ENCODE peak calls at places on chromosomes 1 and 21, in eight cellular contexts. One of them, this sample, is unnamed.

GRCh38 chr1:27499142-27499541 is 9.2 kb upstream of the WASF2 start:
- DNase-seq in AG04450: no peak
- DNase-seq in nephron progenitor cell: no peak
- DNase-seq in Calu3: no peak
- DNase-seq in endothelial cell: no peak
- DNase-seq in right atrium auricular region: no peak
- DNase-seq in heart left ventricle: no peak
- DNase-seq in brain microvascular endothelial cell: no peak
- DNase-seq in this sample: no peak

GRCh38 chr21:42390696-42391095 is 5.2 kb downstream of the TMPRSS3 start:
- DNase-seq in AG04450: no peak
- DNase-seq in nephron progenitor cell: no peak
- DNase-seq in Calu3: no peak
- DNase-seq in endothelial cell: no peak
- DNase-seq in right atrium auricular region: no peak
- DNase-seq in heart left ventricle: no peak
- DNase-seq in brain microvascular endothelial cell: no peak
- DNase-seq in this sample: no peak

GRCh38 chr1:96473791-96474452 is 247.7 kb upstream of the PTBP2 start:
- DNase-seq in AG04450: no peak
- DNase-seq in nephron progenitor cell: no peak
- DNase-seq in Calu3: no peak
- DNase-seq in endothelial cell: no peak
- DNase-seq in right atrium auricular region: no peak
- DNase-seq in heart left ventricle: no peak
- DNase-seq in brain microvascular endothelial cell: peak; percentile 47
- DNase-seq in this sample: no peak

GRCh38 chr1:76587213-76587612 is 280.1 kb upstream of the ST6GALNAC5 start:
- DNase-seq in AG04450: no peak
- DNase-seq in nephron progenitor cell: no peak
- DNase-seq in Calu3: no peak
- DNase-seq in endothelial cell: no peak
- DNase-seq in right atrium auricular region: no peak
- DNase-seq in heart left ventricle: no peak
- DNase-seq in brain microvascular endothelial cell: no peak
- DNase-seq in this sample: no peak

GRCh38 chr1:156060937-156061636 is at the start of gene RAB25:
- DNase-seq in AG04450: no peak
- DNase-seq in nephron progenitor cell: no peak
- DNase-seq in Calu3: peak; percentile 95
- DNase-seq in endothelial cell: no peak
- DNase-seq in right atrium auricular region: no peak
- DNase-seq in heart left ventricle: no peak
- DNase-seq in brain microvascular endothelial cell: no peak
- DNase-seq in this sample: no peak

GRCh38 chr1:73722055-73722454 is 475.9 kb downstream of the LRRIQ3 start:
- DNase-seq in AG04450: no peak
- DNase-seq in nephron progenitor cell: no peak
- DNase-seq in Calu3: no peak
- DNase-seq in endothelial cell: no peak
- DNase-seq in right atrium auricular region: no peak
- DNase-seq in heart left ventricle: no peak
- DNase-seq in brain microvascular endothelial cell: no peak
- DNase-seq in this sample: no peak

GRCh38 chr1:229694053-229694693 is 68.1 kb downstream of the URB2 start:
- DNase-seq in AG04450: peak; percentile 41
- DNase-seq in nephron progenitor cell: peak; percentile 35
- DNase-seq in Calu3: no peak
- DNase-seq in endothelial cell: peak; percentile 22
- DNase-seq in right atrium auricular region: peak; percentile 82
- DNase-seq in heart left ventricle: peak; percentile 92
- DNase-seq in brain microvascular endothelial cell: peak; percentile 69
- DNase-seq in this sample: peak; percentile 70

GRCh38 chr1:52472384-52472783 is 68.0 kb downstream of the PRPF38A start:
- DNase-seq in AG04450: no peak
- DNase-seq in nephron progenitor cell: no peak
- DNase-seq in Calu3: no peak
- DNase-seq in endothelial cell: no peak
- DNase-seq in right atrium auricular region: no peak
- DNase-seq in heart left ventricle: no peak
- DNase-seq in brain microvascular endothelial cell: no peak
- DNase-seq in this sample: no peak

GRCh38 chr1:19308509-19308907 is 3.4 kb downstream of the AKR7A2 start:
- DNase-seq in AG04450: no peak
- DNase-seq in nephron progenitor cell: no peak
- DNase-seq in Calu3: no peak
- DNase-seq in endothelial cell: no peak
- DNase-seq in right atrium auricular region: no peak
- DNase-seq in heart left ventricle: no peak
- DNase-seq in brain microvascular endothelial cell: no peak
- DNase-seq in this sample: no peak

GRCh38 chr1:109978761-109979488 is 5.6 kb upstream of the AHCYL1 start:
- DNase-seq in AG04450: no peak
- DNase-seq in nephron progenitor cell: no peak
- DNase-seq in Calu3: no peak
- DNase-seq in endothelial cell: no peak
- DNase-seq in right atrium auricular region: no peak
- DNase-seq in heart left ventricle: no peak
- DNase-seq in brain microvascular endothelial cell: no peak
- DNase-seq in this sample: no peak

GRCh38 chr1:173573596-173573995 is 29.3 kb downstream of the SLC9C2 start:
- DNase-seq in AG04450: no peak
- DNase-seq in nephron progenitor cell: no peak
- DNase-seq in Calu3: no peak
- DNase-seq in endothelial cell: no peak
- DNase-seq in right atrium auricular region: no peak
- DNase-seq in heart left ventricle: no peak
- DNase-seq in brain microvascular endothelial cell: no peak
- DNase-seq in this sample: no peak

GRCh38 chr1:179926494-179927205 is 28.0 kb upstream of the CEP350 start:
- DNase-seq in AG04450: peak; percentile 13
- DNase-seq in nephron progenitor cell: no peak
- DNase-seq in Calu3: no peak
- DNase-seq in endothelial cell: no peak
- DNase-seq in right atrium auricular region: no peak
- DNase-seq in heart left ventricle: no peak
- DNase-seq in brain microvascular endothelial cell: peak; percentile 3
- DNase-seq in this sample: no peak

GRCh38 chr1:153946622-153947246 is at the start of gene DENND4B:
- DNase-seq in AG04450: no peak
- DNase-seq in nephron progenitor cell: peak; percentile 87
- DNase-seq in Calu3: peak; percentile 92
- DNase-seq in endothelial cell: peak; percentile 85
- DNase-seq in right atrium auricular region: peak; percentile 82
- DNase-seq in heart left ventricle: peak; percentile 88
- DNase-seq in brain microvascular endothelial cell: no peak
- DNase-seq in this sample: peak; percentile 87

GRCh38 chr1:40078512-40079333 is 18.3 kb downstream of the PPT1 start:
- DNase-seq in AG04450: peak; percentile 13
- DNase-seq in nephron progenitor cell: peak; percentile 51
- DNase-seq in Calu3: peak; percentile 76
- DNase-seq in endothelial cell: peak; percentile 76
- DNase-seq in right atrium auricular region: no peak
- DNase-seq in heart left ventricle: no peak
- DNase-seq in brain microvascular endothelial cell: peak; percentile 69
- DNase-seq in this sample: no peak

GRCh38 chr1:111407297-111407696 is 20.2 kb downstream of the OVGP1 start:
- DNase-seq in AG04450: no peak
- DNase-seq in nephron progenitor cell: no peak
- DNase-seq in Calu3: no peak
- DNase-seq in endothelial cell: no peak
- DNase-seq in right atrium auricular region: no peak
- DNase-seq in heart left ventricle: no peak
- DNase-seq in brain microvascular endothelial cell: no peak
- DNase-seq in this sample: no peak

GRCh38 chr21:41596241-41596925 is 88.4 kb upstream of the TMPRSS2 start:
- DNase-seq in AG04450: no peak
- DNase-seq in nephron progenitor cell: no peak
- DNase-seq in Calu3: no peak
- DNase-seq in endothelial cell: no peak
- DNase-seq in right atrium auricular region: peak; percentile 30
- DNase-seq in heart left ventricle: no peak
- DNase-seq in brain microvascular endothelial cell: no peak
- DNase-seq in this sample: no peak

GRCh38 chr1:78673120-78673519 is 23.5 kb downstream of the IFI44 start:
- DNase-seq in AG04450: no peak
- DNase-seq in nephron progenitor cell: no peak
- DNase-seq in Calu3: no peak
- DNase-seq in endothelial cell: peak; percentile 41
- DNase-seq in right atrium auricular region: no peak
- DNase-seq in heart left ventricle: no peak
- DNase-seq in brain microvascular endothelial cell: no peak
- DNase-seq in this sample: no peak

GRCh38 chr1:116706123-116706522 is 38.6 kb upstream of the IGSF3 start:
- DNase-seq in AG04450: no peak
- DNase-seq in nephron progenitor cell: no peak
- DNase-seq in Calu3: no peak
- DNase-seq in endothelial cell: no peak
- DNase-seq in right atrium auricular region: no peak
- DNase-seq in heart left ventricle: no peak
- DNase-seq in brain microvascular endothelial cell: no peak
- DNase-seq in this sample: no peak

GRCh38 chr1:214075305-214076003 is 87.7 kb downstream of the PROX1 start:
- DNase-seq in AG04450: no peak
- DNase-seq in nephron progenitor cell: no peak
- DNase-seq in Calu3: no peak
- DNase-seq in endothelial cell: no peak
- DNase-seq in right atrium auricular region: no peak
- DNase-seq in heart left ventricle: no peak
- DNase-seq in brain microvascular endothelial cell: no peak
- DNase-seq in this sample: no peak
- TF ChIP-seq CTCF in AG04450: no peak
- TF ChIP-seq CTCF in nephron progenitor cell: no peak
- TF ChIP-seq CTCF in Calu3: no peak
- TF ChIP-seq CTCF in endothelial cell: no peak
- TF ChIP-seq CTCF in right atrium auricular region: no peak
- TF ChIP-seq CTCF in heart left ventricle: no peak
- TF ChIP-seq CTCF in brain microvascular endothelial cell: no peak
- TF ChIP-seq CTCF in this sample: no peak

GRCh38 chr1:220726634-220727033 is 21.5 kb upstream of the MTARC2 start:
- DNase-seq in AG04450: no peak
- DNase-seq in nephron progenitor cell: no peak
- DNase-seq in Calu3: no peak
- DNase-seq in endothelial cell: no peak
- DNase-seq in right atrium auricular region: no peak
- DNase-seq in heart left ventricle: no peak
- DNase-seq in brain microvascular endothelial cell: no peak
- DNase-seq in this sample: no peak
- TF ChIP-seq CTCF in AG04450: peak; percentile 22
- TF ChIP-seq CTCF in nephron progenitor cell: peak; percentile 21
- TF ChIP-seq CTCF in Calu3: peak; percentile 38
- TF ChIP-seq CTCF in endothelial cell: peak; percentile 58
- TF ChIP-seq CTCF in right atrium auricular region: no peak
- TF ChIP-seq CTCF in heart left ventricle: no peak
- TF ChIP-seq CTCF in brain microvascular endothelial cell: peak; percentile 51
- TF ChIP-seq CTCF in this sample: no peak

GRCh38 chr1:3670823-3671251 is 18.5 kb downstream of the TP73 start:
- DNase-seq in AG04450: no peak
- DNase-seq in nephron progenitor cell: no peak
- DNase-seq in Calu3: no peak
- DNase-seq in endothelial cell: no peak
- DNase-seq in right atrium auricular region: no peak
- DNase-seq in heart left ventricle: peak; percentile 32
- DNase-seq in brain microvascular endothelial cell: no peak
- DNase-seq in this sample: no peak
- TF ChIP-seq CTCF in AG04450: no peak
- TF ChIP-seq CTCF in nephron progenitor cell: no peak
- TF ChIP-seq CTCF in Calu3: no peak
- TF ChIP-seq CTCF in endothelial cell: no peak
- TF ChIP-seq CTCF in right atrium auricular region: no peak
- TF ChIP-seq CTCF in heart left ventricle: no peak
- TF ChIP-seq CTCF in brain microvascular endothelial cell: no peak
- TF ChIP-seq CTCF in this sample: no peak

GRCh38 chr1:154955718-154956513 is at the start of gene PBXIP1:
- DNase-seq in AG04450: no peak
- DNase-seq in nephron progenitor cell: peak; percentile 81
- DNase-seq in Calu3: peak; percentile 89
- DNase-seq in endothelial cell: peak; percentile 81
- DNase-seq in right atrium auricular region: peak; percentile 89
- DNase-seq in heart left ventricle: peak; percentile 77
- DNase-seq in brain microvascular endothelial cell: peak; percentile 92
- DNase-seq in this sample: peak; percentile 91
- TF ChIP-seq CTCF in AG04450: peak; percentile 52
- TF ChIP-seq CTCF in nephron progenitor cell: peak; percentile 14
- TF ChIP-seq CTCF in Calu3: peak; percentile 23
- TF ChIP-seq CTCF in endothelial cell: no peak
- TF ChIP-seq CTCF in right atrium auricular region: peak; percentile 8
- TF ChIP-seq CTCF in heart left ventricle: peak; percentile 9
- TF ChIP-seq CTCF in brain microvascular endothelial cell: peak; percentile 52
- TF ChIP-seq CTCF in this sample: peak; percentile 21

GRCh38 chr1:181587870-181588438 is 104.6 kb downstream of the CACNA1E start:
- DNase-seq in AG04450: no peak
- DNase-seq in nephron progenitor cell: no peak
- DNase-seq in Calu3: no peak
- DNase-seq in endothelial cell: peak; percentile 15
- DNase-seq in right atrium auricular region: no peak
- DNase-seq in heart left ventricle: no peak
- DNase-seq in brain microvascular endothelial cell: no peak
- DNase-seq in this sample: no peak
- TF ChIP-seq CTCF in AG04450: peak; percentile 13
- TF ChIP-seq CTCF in nephron progenitor cell: peak; percentile 12
- TF ChIP-seq CTCF in Calu3: no peak
- TF ChIP-seq CTCF in endothelial cell: peak; percentile 28
- TF ChIP-seq CTCF in right atrium auricular region: no peak
- TF ChIP-seq CTCF in heart left ventricle: no peak
- TF ChIP-seq CTCF in brain microvascular endothelial cell: no peak
- TF ChIP-seq CTCF in this sample: no peak

GRCh38 chr1:203797216-203797615 is 1.8 kb downstream of the ZBED6 start:
- DNase-seq in AG04450: no peak
- DNase-seq in nephron progenitor cell: no peak
- DNase-seq in Calu3: no peak
- DNase-seq in endothelial cell: no peak
- DNase-seq in right atrium auricular region: no peak
- DNase-seq in heart left ventricle: no peak
- DNase-seq in brain microvascular endothelial cell: no peak
- DNase-seq in this sample: no peak

GRCh38 chr1:203799157-203799556 is 3.7 kb downstream of the ZBED6 start:
- DNase-seq in AG04450: no peak
- DNase-seq in nephron progenitor cell: no peak
- DNase-seq in Calu3: no peak
- DNase-seq in endothelial cell: no peak
- DNase-seq in right atrium auricular region: no peak
- DNase-seq in heart left ventricle: no peak
- DNase-seq in brain microvascular endothelial cell: no peak
- DNase-seq in this sample: no peak

GRCh38 chr1:203800001-203800400 is 4.6 kb downstream of the ZBED6 start:
- DNase-seq in AG04450: no peak
- DNase-seq in nephron progenitor cell: no peak
- DNase-seq in Calu3: no peak
- DNase-seq in endothelial cell: no peak
- DNase-seq in right atrium auricular region: no peak
- DNase-seq in heart left ventricle: no peak
- DNase-seq in brain microvascular endothelial cell: no peak
- DNase-seq in this sample: no peak

GRCh38 chr1:203796223-203796747 is 862 bp downstream of the ZBED6 start:
- DNase-seq in AG04450: no peak
- DNase-seq in nephron progenitor cell: no peak
- DNase-seq in Calu3: peak; percentile 21
- DNase-seq in endothelial cell: peak; percentile 25
- DNase-seq in right atrium auricular region: no peak
- DNase-seq in heart left ventricle: peak; percentile 31
- DNase-seq in brain microvascular endothelial cell: peak; percentile 12
- DNase-seq in this sample: peak; percentile 19

GRCh38 chr1:203797948-203798347 is 2.5 kb downstream of the ZBED6 start:
- DNase-seq in AG04450: no peak
- DNase-seq in nephron progenitor cell: no peak
- DNase-seq in Calu3: no peak
- DNase-seq in endothelial cell: no peak
- DNase-seq in right atrium auricular region: no peak
- DNase-seq in heart left ventricle: peak; percentile 34
- DNase-seq in brain microvascular endothelial cell: no peak
- DNase-seq in this sample: no peak
- TF ChIP-seq CTCF in AG04450: peak; percentile 20
- TF ChIP-seq CTCF in nephron progenitor cell: no peak
- TF ChIP-seq CTCF in Calu3: no peak
- TF ChIP-seq CTCF in endothelial cell: no peak
- TF ChIP-seq CTCF in right atrium auricular region: no peak
- TF ChIP-seq CTCF in heart left ventricle: no peak
- TF ChIP-seq CTCF in brain microvascular endothelial cell: no peak
- TF ChIP-seq CTCF in this sample: no peak